ENCODE peak calls at places on chromosome 13, in eight cellular contexts. O is left ventricle myocardium inferior; Y is A172; Z is astrocyte of the cerebellum; J is activated gamma-delta T cell; G is stimulated activated CD4-positive, alpha-beta T cell treated with anti-CD3 and anti-CD28 coated beads, Interleukin-1b, Interleukin-23, amount 100 ng/mL, for 1 hour; R is EL; E is KG1. F is an unnamed sample.

GRCh38 chr13:41670873-41671443 is 213.6 kb downstream of the RGCC start:
- DNase-seq in R (no peak), E (no peak), Y (no peak), G (no peak), O (no peak), Z (no peak), J (no peak), F (no peak)

GRCh38 chr13:84946144-84946543 is 853.1 kb downstream of the SLITRK6 start:
- DNase-seq in Y (no peak), R (peak; percentile 12), Z (no peak), G (no peak), O (no peak), E (no peak), J (no peak), F (no peak)

GRCh38 chr13:98019186-98019585 is 65.7 kb downstream of the IPO5 start:
- DNase-seq in E (no peak), G (no peak), J (no peak), Y (no peak), Z (no peak), O (no peak), R (no peak), F (no peak)

GRCh38 chr13:40789275-40790231 is at the start of gene SLC25A15:
- DNase-seq in J (peak; percentile 68), O (peak; percentile 85), Y (peak; percentile 50), R (peak; percentile 86), Z (no peak), E (peak; percentile 34), G (peak; percentile 49), F (peak; percentile 58)

GRCh38 chr13:92175330-92175729 is 776.9 kb downstream of the GPC5 start:
- DNase-seq in E (peak; percentile 36), Z (peak; percentile 68), J (no peak), O (no peak), Y (peak; percentile 82), R (peak; percentile 0), G (no peak), F (peak; percentile 5)

GRCh38 chr13:68081051-68081450 is 850.9 kb upstream of the PCDH9 start:
- DNase-seq in R (no peak), J (no peak), G (no peak), O (no peak), Y (no peak), Z (no peak), E (no peak), F (no peak)

GRCh38 chr13:80084086-80084676 is 256.7 kb downstream of the SPRY2 start:
- DNase-seq in Z (peak; percentile 98), Y (peak; percentile 88), G (no peak), J (no peak), R (peak; percentile 89), O (no peak), E (no peak), F (peak; percentile 36)

GRCh38 chr13:99698816-99699099 is 197.5 kb downstream of the TM9SF2 start:
- DNase-seq in J (no peak), R (no peak), G (no peak), O (no peak), Z (no peak), Y (no peak), E (no peak), F (no peak)

GRCh38 chr13:24671367-24672117 is 8.7 kb upstream of the ATP12A start:
- DNase-seq in Y (peak; percentile 67), J (no peak), Z (peak; percentile 51), G (no peak), E (peak; percentile 36), R (peak; percentile 81), O (no peak), F (peak; percentile 46)

GRCh38 chr13:107117327-107118012 is 549.5 kb upstream of the ARGLU1 start:
- DNase-seq in Y (peak; percentile 5), R (peak; percentile 18), E (no peak), G (no peak), Z (no peak), O (no peak), J (no peak), F (peak; percentile 33)

GRCh38 chr13:100305398-100305797 is 216.5 kb downstream of the PCCA start:
- DNase-seq in Y (no peak), Z (no peak), E (no peak), O (no peak), R (no peak), G (no peak), J (no peak), F (no peak)

GRCh38 chr13:98083507-98083906 is 59.4 kb upstream of the FARP1 start:
- DNase-seq in O (no peak), R (peak; percentile 95), J (no peak), G (no peak), Y (peak; percentile 83), E (no peak), Z (peak; percentile 85), F (peak; percentile 69)

GRCh38 chr13:99987180-99988047 is 5.8 kb downstream of the ZIC2 start:
- DNase-seq in J (no peak), Z (no peak), Y (no peak), O (no peak), E (no peak), G (no peak), R (no peak), F (no peak)

GRCh38 chr13:42747399-42747873 is 33.9 kb upstream of the FAM216B start:
- DNase-seq in G (no peak), Z (peak; percentile 87), Y (peak; percentile 27), E (no peak), R (peak; percentile 94), O (no peak), J (no peak), F (no peak)

GRCh38 chr13:108227651-108228272 is 9.6 kb downstream of the ABHD13 start:
- DNase-seq in J (no peak), Z (peak; percentile 32), Y (peak; percentile 36), G (no peak), O (no peak), R (peak; percentile 44), E (peak; percentile 33), F (no peak)

GRCh38 chr13:42001580-42001979 is 40.7 kb upstream of the VWA8 start:
- DNase-seq in Y (peak; percentile 19), R (peak; percentile 78), Z (no peak), E (no peak), G (no peak), O (no peak), J (no peak), F (peak; percentile 29)

GRCh38 chr13:52809310-52809769 is 39.1 kb downstream of the PCDH8 start:
- DNase-seq in Z (no peak), G (no peak), Y (peak; percentile 87), O (peak; percentile 33), J (no peak), R (peak; percentile 70), E (peak; percentile 55), F (peak; percentile 49)

GRCh38 chr13:30735025-30735967 is at the start of gene ALOX5AP:
- DNase-seq in O (no peak), E (peak; percentile 69), Z (no peak), Y (no peak), G (no peak), R (no peak), J (no peak), F (no peak)

GRCh38 chr13:111912453-111912866 is 154.5 kb upstream of the SOX1 start:
- DNase-seq in O (no peak), Y (no peak), G (no peak), J (no peak), R (no peak), Z (no peak), E (no peak), F (no peak)

GRCh38 chr13:60629158-60629557 is 232.1 kb downstream of the TDRD3 start:
- DNase-seq in R (no peak), O (no peak), Z (no peak), J (no peak), E (no peak), Y (no peak), G (no peak), F (no peak)

GRCh38 chr13:33109319-33109718 is 93.1 kb downstream of the KL start:
- DNase-seq in E (no peak), Z (no peak), J (no peak), R (peak; percentile 26), Y (no peak), O (no peak), G (no peak), F (no peak)

GRCh38 chr13:30711375-30711774 is 24.0 kb upstream of the ALOX5AP start:
- DNase-seq in J (no peak), Y (no peak), Z (no peak), O (no peak), E (no peak), R (no peak), G (no peak), F (no peak)

GRCh38 chr13:81658598-81659370 is 1317.9 kb upstream of the SPRY2 start:
- DNase-seq in G (no peak), Z (no peak), O (no peak), Y (no peak), R (no peak), E (no peak), J (no peak), F (no peak)

GRCh38 chr13:98893361-98893760 is 84.5 kb downstream of the DOCK9 start:
- DNase-seq in O (no peak), R (no peak), J (no peak), Y (no peak), G (no peak), Z (no peak), E (no peak), F (no peak)

GRCh38 chr13:48653074-48654054 is at the start of gene CYSLTR2:
- DNase-seq in G (no peak), R (peak; percentile 33), O (no peak), Y (peak; percentile 18), J (no peak), E (peak; percentile 42), Z (peak; percentile 3), F (no peak)

GRCh38 chr13:90485441-90485840 is 862.0 kb upstream of the MIR17HG start:
- DNase-seq in R (peak; percentile 87), Y (peak; percentile 84), Z (peak; percentile 74), G (no peak), O (no peak), J (no peak), E (no peak), F (peak; percentile 77)